ENCODE peak calls at places on chromosomes 16 and 17, in ten cellular contexts. Y, O, F, R, B, V, H, U, E and S are unnamed samples.

GRCh38 chr17:39219647-39220154 is 6.0 kb downstream of the STAC2 start:
- DNase-seq in Y (no peak), O (no peak), F (no peak), R (no peak), B (no peak), V (no peak), H (no peak), U (no peak), E (no peak), S (no peak)

GRCh38 chr17:79851461-79851817 is 12.2 kb upstream of the CBX4 start:
- DNase-seq in Y (peak; percentile 80), O (no peak), F (no peak), R (no peak), B (peak; percentile 96), V (peak; percentile 72), H (no peak), U (no peak), E (no peak), S (no peak)

GRCh38 chr17:35809855-35810461 is 674 bp downstream of the TAF15 start:
- DNase-seq in Y (no peak), O (no peak), F (no peak), R (no peak), B (peak; percentile 49), V (no peak), H (no peak), U (no peak), E (peak; percentile 54), S (no peak)

GRCh38 chr16:68117884-68118283 is 32.7 kb downstream of the NFATC3 start:
- DNase-seq in Y (no peak), O (no peak), F (no peak), R (no peak), B (no peak), V (no peak), H (no peak), U (no peak), E (no peak), S (no peak)

GRCh38 chr16:70163596-70163995 is 10.0 kb upstream of the CLEC18C start:
- DNase-seq in Y (no peak), O (no peak), F (no peak), R (no peak), B (no peak), V (no peak), H (peak; percentile 49), U (no peak), E (no peak), S (no peak)

GRCh38 chr16:87982491-87983415 is 31.5 kb downstream of the BANP start:
- DNase-seq in Y (peak; percentile 52), O (peak; percentile 48), F (no peak), R (no peak), B (no peak), V (no peak), H (no peak), U (no peak), E (no peak), S (no peak)

GRCh38 chr17:78040561-78041400 is 82.3 kb downstream of the TNRC6C start:
- DNase-seq in Y (peak; percentile 23), O (no peak), F (peak; percentile 66), R (no peak), B (peak; percentile 67), V (peak; percentile 54), H (peak; percentile 81), U (peak; percentile 38), E (peak; percentile 61), S (no peak)

GRCh38 chr16:3062553-3062952 is 2.9 kb upstream of the IL32 start:
- DNase-seq in Y (no peak), O (no peak), F (no peak), R (no peak), B (no peak), V (no peak), H (no peak), U (no peak), E (no peak), S (no peak)

GRCh38 chr16:55822280-55822810 is 10.6 kb downstream of the CES1 start:
- DNase-seq in Y (no peak), O (no peak), F (no peak), R (no peak), B (no peak), V (no peak), H (no peak), U (no peak), E (no peak), S (no peak)

GRCh38 chr17:42676424-42677011 is at the start of gene PLEKHH3:
- DNase-seq in Y (no peak), O (no peak), F (no peak), R (no peak), B (no peak), V (no peak), H (peak; percentile 85), U (no peak), E (no peak), S (no peak)

GRCh38 chr17:39150795-39151679 is at the start of gene PLXDC1:
- DNase-seq in Y (no peak), O (no peak), F (no peak), R (no peak), B (no peak), V (no peak), H (peak; percentile 80), U (no peak), E (no peak), S (no peak)

GRCh38 chr16:68458551-68458950 is 10.2 kb upstream of the SMPD3 start:
- DNase-seq in Y (no peak), O (no peak), F (no peak), R (no peak), B (no peak), V (no peak), H (no peak), U (no peak), E (no peak), S (no peak)

GRCh38 chr16:56964243-56965148 is 2.7 kb downstream of the CETP start:
- DNase-seq in Y (peak; percentile 76), O (peak; percentile 83), F (peak; percentile 82), R (peak; percentile 39), B (peak; percentile 60), V (no peak), H (peak; percentile 99), U (peak; percentile 98), E (peak; percentile 96), S (peak; percentile 91)

GRCh38 chr17:5099271-5099670 is 12.4 kb downstream of the ZNF232 start:
- DNase-seq in Y (no peak), O (no peak), F (no peak), R (no peak), B (no peak), V (no peak), H (no peak), U (no peak), E (no peak), S (no peak)

GRCh38 chr17:29240477-29240876 is 6.2 kb upstream of the CRYBA1 start:
- DNase-seq in Y (no peak), O (no peak), F (no peak), R (no peak), B (no peak), V (no peak), H (no peak), U (no peak), E (no peak), S (no peak)

GRCh38 chr16:3740934-3741333 is 23.6 kb upstream of the TRAP1 start:
- DNase-seq in Y (no peak), O (no peak), F (no peak), R (no peak), B (no peak), V (no peak), H (peak; percentile 51), U (no peak), E (no peak), S (no peak)

GRCh38 chr17:83079766-83080616 is 582 bp downstream of the METRNL start:
- DNase-seq in Y (no peak), O (no peak), F (no peak), R (no peak), B (no peak), V (no peak), H (peak; percentile 89), U (no peak), E (no peak), S (no peak)

GRCh38 chr17:61399131-61400057 is at the start of gene TBX2:
- DNase-seq in Y (peak; percentile 50), O (peak; percentile 80), F (peak; percentile 84), R (no peak), B (peak; percentile 37), V (peak; percentile 39), H (peak; percentile 74), U (no peak), E (peak; percentile 95), S (peak; percentile 91)

GRCh38 chr16:66662445-66663194 is 33.9 kb downstream of the CMTM4 start:
- DNase-seq in Y (no peak), O (peak; percentile 64), F (no peak), R (no peak), B (no peak), V (peak; percentile 53), H (no peak), U (no peak), E (peak; percentile 62), S (peak; percentile 73)

GRCh38 chr17:348692-349425 is 3.7 kb downstream of the RPH3AL start:
- DNase-seq in Y (peak; percentile 91), O (peak; percentile 81), F (no peak), R (no peak), B (peak; percentile 32), V (peak; percentile 55), H (peak; percentile 45), U (no peak), E (no peak), S (peak; percentile 14)
- TF ChIP-seq CTCF in Y (no peak), O (peak; percentile 89), F (no peak), R (no peak), B (no peak), V (no peak), H (no peak), U (no peak), E (no peak), S (no peak)

GRCh38 chr17:44197980-44198720 is 1.5 kb downstream of the ATXN7L3 start:
- DNase-seq in Y (no peak), O (no peak), F (peak; percentile 68), R (no peak), B (peak; percentile 49), V (peak; percentile 45), H (peak; percentile 83), U (peak; percentile 51), E (peak; percentile 66), S (peak; percentile 60)
- TF ChIP-seq CTCF in Y (no peak), O (peak; percentile 66), F (no peak), R (peak; percentile 16), B (peak; percentile 10), V (peak; percentile 16), H (no peak), U (no peak), E (peak; percentile 12), S (peak; percentile 30)

DNA sequence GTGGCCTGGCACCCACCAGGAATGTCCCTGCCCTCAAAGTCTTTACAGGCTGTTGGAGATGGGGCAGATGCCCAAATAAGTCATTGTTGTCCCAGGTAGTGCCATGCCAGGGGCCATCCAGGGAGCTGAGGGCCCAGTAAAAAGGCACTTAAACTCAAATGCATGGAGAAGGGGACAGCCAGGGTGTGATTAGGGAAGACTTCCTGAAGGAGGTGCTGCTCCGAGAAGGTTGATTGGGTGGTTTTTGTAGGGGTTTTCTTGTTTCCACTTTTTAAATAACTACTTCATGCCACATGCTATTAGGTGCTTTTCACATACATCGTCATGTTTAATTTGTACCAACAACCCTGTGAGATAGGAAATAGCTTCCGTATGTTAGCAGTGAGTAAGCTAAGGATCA is 66.9 kb downstream of the RAI1 start:
- DNase-seq in Y (no peak), O (no peak), F (no peak), R (no peak), B (no peak), V (no peak), H (no peak), U (no peak), E (peak; percentile 19), S (no peak)
- TF ChIP-seq CTCF in Y (no peak), O (no peak), F (no peak), R (peak; percentile 32), B (peak; percentile 27), V (no peak), H (no peak), U (no peak), E (no peak), S (no peak)

GRCh38 chr16:1734816-1735215 is 28.8 kb downstream of the MAPK8IP3 start:
- DNase-seq in Y (no peak), O (no peak), F (no peak), R (no peak), B (no peak), V (no peak), H (no peak), U (no peak), E (no peak), S (no peak)
- TF ChIP-seq CTCF in Y (no peak), O (no peak), F (no peak), R (no peak), B (no peak), V (no peak), H (no peak), U (no peak), E (no peak), S (no peak)